ENCODE peak calls at places on chromosomes 5 and 9, in eight cellular contexts. Y, A, N, I, Z, Q, V and P are unnamed samples.
A peak's percentile ranks its signal among the peaks of the same experiment; 100 is the strongest.

GRCh38 chr5:149297340-149298023 is 25.8 kb downstream of the AFAP1L1 start:
- DNase-seq in Z (peak; percentile 43), A (no peak), V (no peak), I (no peak), Q (no peak), N (no peak), Y (no peak), P (no peak)

GRCh38 chr5:113748403-113748802 is 234.9 kb downstream of the YTHDC2 start:
- DNase-seq in N (no peak), Q (no peak), A (no peak), Z (no peak), Y (no peak), I (no peak), V (no peak), P (no peak)

GRCh38 chr5:19172926-19173425 is 815.0 kb downstream of the CDH18 start:
- DNase-seq in Q (no peak), V (no peak), N (no peak), I (no peak), A (no peak), Y (no peak), Z (peak; percentile 14), P (no peak)

GRCh38 chr5:72572236-72572765 is 65.1 kb upstream of the ZNF366 start:
- DNase-seq in V (no peak), I (no peak), A (no peak), Q (no peak), Z (no peak), N (no peak), Y (no peak), P (no peak)

GRCh38 chr5:88768411-88768810 is 114.6 kb downstream of the MEF2C start:
- DNase-seq in V (no peak), N (no peak), A (peak; percentile 25), Q (no peak), Z (no peak), I (no peak), Y (no peak), P (no peak)

GRCh38 chr9:113481176-113481805 is 17.8 kb downstream of the RGS3 start:
- DNase-seq in I (no peak), Q (no peak), Z (no peak), A (peak; percentile 29), Y (no peak), N (no peak), V (no peak), P (no peak)

GRCh38 chr9:121280715-121281613 is 13.0 kb downstream of the GSN start:
- DNase-seq in I (no peak), Z (no peak), A (no peak), Y (no peak), Q (no peak), V (no peak), N (no peak), P (no peak)

GRCh38 chr5:78745985-78746384 is 97.4 kb upstream of the LHFPL2 start:
- DNase-seq in N (no peak), A (peak; percentile 37), I (no peak), Z (no peak), Y (peak; percentile 68), V (no peak), Q (no peak), P (no peak)

GRCh38 chr9:87350915-87351314 is 146.8 kb upstream of the DAPK1 start:
- DNase-seq in A (peak; percentile 92), Q (peak; percentile 22), I (no peak), Y (peak; percentile 68), N (no peak), V (no peak), Z (no peak), P (peak; percentile 79)

GRCh38 chr9:124477211-124478013 is 27.2 kb downstream of the ADGRD2 start:
- DNase-seq in V (no peak), A (no peak), Q (no peak), Z (no peak), N (no peak), Y (no peak), I (no peak), P (no peak)

GRCh38 chr9:82882744-82883143 is 180.2 kb downstream of the RASEF start:
- DNase-seq in Y (peak; percentile 67), N (no peak), Z (no peak), I (no peak), Q (peak; percentile 56), A (peak; percentile 18), V (no peak), P (peak; percentile 30)

GRCh38 chr5:51573835-51574234 is 190.6 kb downstream of the ISL1 start:
- DNase-seq in N (no peak), Y (no peak), A (no peak), Q (no peak), I (no peak), V (no peak), Z (no peak), P (no peak)

GRCh38 chr5:68332546-68332945 is 117.0 kb downstream of the PIK3R1 start:
- DNase-seq in Z (no peak), N (no peak), Y (no peak), Q (peak; percentile 73), A (no peak), I (no peak), V (no peak), P (peak; percentile 53)

GRCh38 chr9:88678008-88678407 is 143.0 kb downstream of the NXNL2 start:
- DNase-seq in N (no peak), Y (no peak), A (no peak), I (no peak), V (no peak), Q (no peak), Z (no peak), P (no peak)

GRCh38 chr5:113212244-113212920 is 222.4 kb downstream of the TSSK1B start:
- DNase-seq in Y (peak; percentile 67), V (no peak), N (no peak), Z (peak; percentile 55), Q (peak; percentile 61), I (no peak), A (peak; percentile 51), P (peak; percentile 81)

GRCh38 chr5:6914336-6914735 is 201.1 kb downstream of the TENT4A start:
- DNase-seq in N (no peak), Q (no peak), A (no peak), V (no peak), Y (no peak), I (no peak), Z (no peak), P (no peak)

GRCh38 chr5:16669776-16670175 is 53.0 kb upstream of the RETREG1 start:
- DNase-seq in Q (peak; percentile 77), Z (no peak), V (no peak), N (no peak), I (no peak), A (peak; percentile 85), Y (peak; percentile 76), P (peak; percentile 90)

GRCh38 chr9:31137151-31137849 is 1247.1 kb upstream of the ACO1 start:
- DNase-seq in I (no peak), Z (no peak), N (no peak), Q (peak; percentile 77), Y (peak; percentile 98), A (peak; percentile 94), V (no peak), P (peak; percentile 96)

GRCh38 chr5:111999286-111999685 is 242.3 kb upstream of the NREP start:
- DNase-seq in Z (no peak), V (no peak), Q (peak; percentile 82), I (no peak), A (peak; percentile 69), N (no peak), Y (peak; percentile 97), P (peak; percentile 62)

GRCh38 chr5:29262683-29263082 is 1930.8 kb upstream of the CDH6 start:
- DNase-seq in A (peak; percentile 35), Z (no peak), N (no peak), V (no peak), Y (no peak), I (no peak), Q (no peak), P (peak; percentile 59)

GRCh38 chr9:34651286-34651685 is 699 bp upstream of the IL11RA start:
- DNase-seq in Y (peak; percentile 33), N (no peak), V (no peak), Q (peak; percentile 71), I (no peak), Z (no peak), A (peak; percentile 68), P (peak; percentile 68)

DNA sequence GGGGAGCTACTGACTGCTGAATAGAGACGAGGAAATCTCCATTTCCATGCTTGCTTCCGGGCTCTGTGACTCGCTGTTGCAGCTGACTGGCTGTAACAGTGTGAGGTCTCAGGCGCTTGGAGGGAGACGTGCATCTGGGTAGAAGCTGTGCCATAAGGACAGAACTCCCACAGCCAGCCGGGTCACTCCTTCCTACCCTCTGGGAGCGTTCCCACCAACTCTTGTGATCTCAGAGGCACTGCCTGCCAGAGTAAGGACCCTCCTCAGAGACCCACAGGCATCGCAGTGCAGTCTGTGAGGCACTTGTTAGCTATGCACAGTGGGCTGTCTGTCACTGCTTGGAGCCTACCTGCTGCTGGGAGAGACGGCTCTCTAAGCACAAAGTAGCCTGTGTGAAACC is 203.4 kb upstream of the SEMA6A start:
- DNase-seq in Q (no peak), I (no peak), A (no peak), Z (no peak), Y (no peak), V (no peak), N (no peak), P (no peak)
- H3K4me3 ChIP-seq in Q (no peak overlapping the region), I (no peak overlapping the region), A (no peak overlapping the region), Z (no peak overlapping the region), Y (no peak overlapping the region), V (no peak overlapping the region), N (no peak overlapping the region), P (no peak overlapping the region)

GRCh38 chr5:62326702-62327101 is 20.7 kb downstream of the KIF2A start:
- DNase-seq in N (no peak), Q (no peak), Z (no peak), A (no peak), V (no peak), Y (no peak), I (no peak), P (no peak)
- TF ChIP-seq CTCF in N (no peak), Q (no peak), Z (no peak), A (no peak), V (no peak), Y (no peak), I (no peak), P (no peak)

DNA sequence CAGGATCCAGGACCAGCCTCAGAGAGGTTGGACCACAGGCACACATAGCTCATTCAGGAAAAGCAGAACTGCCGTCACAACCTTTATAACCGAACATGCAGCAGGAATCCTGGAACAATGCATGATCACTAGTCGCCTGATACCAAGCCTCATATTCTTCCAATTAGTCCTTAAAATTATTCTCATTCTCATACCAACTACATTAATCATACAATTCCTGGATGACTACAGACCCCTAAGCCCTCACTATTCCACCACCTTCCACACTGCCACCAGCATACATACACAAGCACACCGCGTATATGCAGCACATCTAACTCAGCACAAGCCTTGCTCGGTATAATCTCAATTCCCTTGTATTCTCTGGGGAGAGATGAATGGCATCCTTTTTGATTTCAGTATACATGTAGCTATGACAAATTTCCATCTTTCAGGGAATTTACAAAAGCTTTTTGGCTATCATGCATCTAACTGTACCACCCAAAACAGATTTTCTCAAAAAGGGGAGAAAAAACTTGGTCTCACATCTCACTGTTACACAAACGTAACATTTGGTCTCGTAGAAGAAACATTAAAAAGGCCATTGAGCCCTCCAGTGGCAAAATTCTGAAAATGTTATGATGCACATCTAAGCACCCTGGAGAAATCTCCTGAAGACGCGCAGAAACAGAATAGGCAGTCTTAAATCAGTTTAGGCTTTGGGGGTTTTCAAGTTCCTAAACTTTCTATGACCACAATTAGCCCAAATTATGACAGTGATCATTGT is 46.2 kb downstream of the MCTP1 start:
- DNase-seq in Z (no peak), Y (peak; percentile 65), Q (peak; percentile 62), V (no peak), A (peak; percentile 53), N (no peak), I (no peak), P (peak; percentile 37)
- H3K4me3 ChIP-seq in Z (no peak overlapping the region), Y (no peak overlapping the region), Q (no peak overlapping the region), V (no peak overlapping the region), A (no peak overlapping the region), N (no peak overlapping the region), I (no peak overlapping the region), P (no peak overlapping the region)

GRCh38 chr9:81519816-81520215 is 169.5 kb downstream of the TLE1 start:
- DNase-seq in Y (no peak), Z (no peak), Q (no peak), N (no peak), A (peak; percentile 19), I (no peak), V (no peak), P (no peak)
- TF ChIP-seq CTCF in Y (no peak), Z (no peak), Q (no peak), N (no peak), A (no peak), I (no peak), V (no peak), P (no peak)